ENCODE peak calls at places on chromosomes 12 and 14, in five cellular contexts. Y is transverse colon, J is sigmoid colon, N is stomach, Q is body of pancreas. C is an unnamed sample. For H3K4me1, the result is how much of the 10 kb centered on the place peaks cover.

GRCh38 chr12:29023436-29024076 is 125.5 kb upstream of the FAR2 start:
- DNase-seq in Y (no peak), J (no peak), N (no peak), Q (no peak), C (no peak)

GRCh38 chr12:75977952-75978671 is 53.5 kb downstream of the PHLDA1 start:
- DNase-seq in Y (peak), J (peak), N (peak), Q (peak), C (peak)

GRCh38 chr12:54404061-54405004 is 14.7 kb downstream of the ITGA5 start:
- DNase-seq in Y (peak), J (peak), N (peak), Q (peak), C (peak)

GRCh38 chr14:94699831-94700230 is 70.1 kb downstream of the GSC start:
- DNase-seq in Y (no peak), J (no peak), N (no peak), Q (no peak), C (no peak)

GRCh38 chr14:103072595-103073366 is 11.2 kb upstream of the LBHD2 start:
- DNase-seq in Y (no peak), J (peak), N (no peak), Q (peak), C (no peak)

GRCh38 chr14:68645371-68645770 is 147.5 kb downstream of the ZFP36L1 start:
- DNase-seq in Y (no peak), J (no peak), N (no peak), Q (no peak), C (no peak)

GRCh38 chr14:22400590-22401259 is 188.3 kb downstream of the DAD1 start:
- DNase-seq in Y (no peak), J (no peak), N (no peak), Q (no peak), C (no peak)

GRCh38 chr14:53536446-53536845 is 383.3 kb upstream of the DDHD1 start:
- DNase-seq in Y (no peak), J (no peak), N (no peak), Q (no peak), C (no peak)

GRCh38 chr12:69475237-69475984 is 5.2 kb downstream of the FRS2 start:
- DNase-seq in Y (no peak), J (no peak), N (no peak), Q (no peak), C (no peak)

GRCh38 chr14:89507926-89508460 is 91.0 kb upstream of the FOXN3 start:
- DNase-seq in Y (no peak), J (no peak), N (no peak), Q (no peak), C (no peak)

GRCh38 chr14:104895786-104896642 is 28.7 kb upstream of the PLD4 start:
- DNase-seq in Y (peak), J (peak), N (peak), Q (peak), C (no peak)

GRCh38 chr12:105601158-105601557 is 270.7 kb downstream of the C12orf75 start:
- DNase-seq in Y (no peak), J (no peak), N (no peak), Q (no peak), C (no peak)

GRCh38 chr12:18250313-18250916 is 10.9 kb upstream of the PIK3C2G start:
- DNase-seq in Y (no peak), J (no peak), N (no peak), Q (no peak), C (no peak)

GRCh38 chr12:56346663-56347062 is 8.0 kb downstream of the IL23A start:
- DNase-seq in Y (no peak), J (no peak), N (no peak), Q (no peak), C (no peak)

GRCh38 chr12:112901271-112901670 is 5.5 kb upstream of the OAS1 start:
- DNase-seq in Y (peak), J (no peak), N (peak), Q (no peak), C (no peak)

GRCh38 chr14:43399289-43399688 is 1107.8 kb downstream of the FSCB start:
- DNase-seq in Y (no peak), J (no peak), N (no peak), Q (no peak), C (no peak)

GRCh38 chr14:26761532-26761931 is 163.7 kb upstream of the NOVA1 start:
- DNase-seq in Y (no peak), J (no peak), N (peak), Q (peak), C (no peak)

GRCh38 chr12:127284021-127284420 is 982.9 kb upstream of the TMEM132C start:
- DNase-seq in Y (no peak), J (no peak), N (no peak), Q (no peak), C (no peak)

GRCh38 chr14:65071544-65071943 is 30.8 kb downstream of the MAX start:
- DNase-seq in Y (no peak), J (no peak), N (no peak), Q (no peak), C (peak)

GRCh38 chr12:138898-139534 is 72.4 kb downstream of the IQSEC3 start:
- DNase-seq in Y (no peak), J (no peak), N (no peak), Q (no peak), C (peak)

GRCh38 chr14:76938092-76938500 is 90.4 kb downstream of the IRF2BPL start:
- DNase-seq in Y (no peak), J (no peak), N (no peak), Q (no peak), C (no peak)

GRCh38 chr12:21527451-21528180 is 1.5 kb downstream of the SPX start:
- DNase-seq in Y (peak), J (peak), N (peak), Q (peak), C (peak)

GRCh38 chr14:60195179-60195810 is 30.1 kb upstream of the DHRS7 start:
- DNase-seq in Y (no peak), J (no peak), N (no peak), Q (no peak), C (no peak)

GRCh38 chr12:124028560-124028935 is 55.5 kb downstream of the ZNF664 start:
- DNase-seq in Y (no peak), J (no peak), N (no peak), Q (no peak), C (no peak)

DNA sequence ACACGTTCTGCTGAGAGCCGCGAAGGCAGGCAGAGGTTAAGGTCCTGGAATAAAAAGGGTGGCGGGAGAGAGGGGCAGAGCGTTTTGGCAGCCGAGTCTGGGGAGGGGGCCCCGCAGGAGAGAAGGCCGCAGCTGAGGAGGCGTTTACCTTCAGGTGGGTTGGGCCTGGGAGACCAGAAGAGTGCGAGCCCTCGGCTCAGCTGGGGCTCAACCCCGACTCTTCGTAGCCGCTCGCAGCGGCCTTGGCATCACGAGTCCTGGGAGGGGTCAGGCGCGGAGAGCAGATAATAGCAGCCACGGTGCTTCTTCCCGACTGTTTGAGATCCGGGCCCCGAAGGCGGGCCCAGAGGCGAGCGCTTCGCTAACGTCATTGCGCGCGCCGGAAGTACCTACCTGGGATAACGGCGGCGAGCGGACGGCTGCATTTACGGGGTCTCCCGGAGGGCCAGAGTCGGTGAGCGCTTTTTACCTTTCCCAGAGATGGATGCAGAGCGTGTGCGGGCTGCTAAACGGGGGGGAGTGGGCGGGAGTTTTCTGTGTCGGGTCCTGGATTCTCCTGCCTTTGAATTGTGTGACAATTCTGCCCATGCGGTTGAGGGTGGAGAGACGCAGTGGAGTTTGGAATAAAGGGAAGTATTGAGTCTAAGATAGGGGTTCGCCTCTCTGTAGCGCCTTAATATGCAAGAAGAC is at the start of the genes PPHLN1 and ZCRB1:
- DNase-seq in Y (peak), J (peak), N (peak), Q (peak), C (peak)
- TF ChIP-seq POLR2A in Y (peak), J (peak), N (no peak), Q (peak), C (peak)

DNA sequence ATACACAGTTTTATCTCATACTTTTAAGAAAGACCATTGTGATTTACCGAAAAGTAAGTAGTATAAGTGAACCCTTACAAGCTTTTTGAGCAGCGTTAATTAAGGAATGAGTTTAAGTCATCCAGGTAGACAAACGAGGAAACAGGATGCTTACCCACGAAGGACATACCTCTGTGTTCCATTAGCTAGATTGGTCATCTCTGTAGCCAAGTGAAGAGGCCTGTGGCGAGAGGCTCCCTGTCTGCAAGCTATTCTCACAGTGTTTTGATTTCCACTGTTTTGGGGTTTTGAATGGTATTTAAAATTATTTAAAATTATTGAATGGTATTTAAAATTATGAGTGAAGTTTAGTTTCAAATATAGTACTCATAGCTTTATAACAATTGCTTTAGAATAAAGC is 342.1 kb upstream of the RGS6 start:
- DNase-seq in Y (no peak), J (no peak), N (no peak), Q (no peak), C (no peak)
- H3K4me1 ChIP-seq in Y (under half), J (under half), N (under half), Q (under half), C (under half)

GRCh38 chr14:74348241-74348734 is at the start of gene VRTN:
- DNase-seq in Y (no peak), J (peak), N (no peak), Q (no peak), C (no peak)
- TF ChIP-seq POLR2A in Y (no peak), J (no peak), N (no peak), Q (no peak), C (no peak)

GRCh38 chr12:11628353-11628752 is 21.1 kb upstream of the ETV6 start:
- DNase-seq in Y (no peak), J (no peak), N (no peak), Q (no peak), C (no peak)

GRCh38 chr12:11621797-11622423 is 27.6 kb upstream of the ETV6 start:
- DNase-seq in Y (peak), J (no peak), N (no peak), Q (no peak), C (peak)

GRCh38 chr12:11622774-11623375 is 26.6 kb upstream of the ETV6 start:
- DNase-seq in Y (no peak), J (no peak), N (no peak), Q (no peak), C (no peak)

GRCh38 chr12:11624126-11624525 is 25.3 kb upstream of the ETV6 start:
- DNase-seq in Y (no peak), J (no peak), N (no peak), Q (no peak), C (no peak)

DNA sequence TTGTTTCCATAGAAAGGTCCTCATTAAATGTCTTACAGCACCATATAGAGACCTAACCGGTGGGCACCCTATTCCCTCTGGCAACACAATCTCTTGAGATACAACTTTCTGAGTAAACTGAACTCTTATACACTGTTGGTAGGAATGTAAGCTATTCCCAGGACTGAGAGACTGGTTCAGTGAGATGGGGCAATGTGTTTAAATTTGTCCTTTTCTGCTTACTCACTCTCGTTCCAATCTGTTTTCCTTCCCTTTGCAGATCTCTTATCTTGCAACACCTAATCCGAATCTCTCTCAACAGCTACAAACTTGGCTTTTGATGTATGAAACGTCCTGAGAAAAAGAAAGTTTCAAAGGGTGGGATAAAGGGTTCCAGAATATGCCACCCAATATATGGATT is 26.1 kb upstream of the ETV6 start:
- DNase-seq in Y (no peak), J (no peak), N (no peak), Q (no peak), C (no peak)
- H3K4me1 ChIP-seq in Y (under half), J (under half), N (under half), Q (under half), C (under half)

DNA sequence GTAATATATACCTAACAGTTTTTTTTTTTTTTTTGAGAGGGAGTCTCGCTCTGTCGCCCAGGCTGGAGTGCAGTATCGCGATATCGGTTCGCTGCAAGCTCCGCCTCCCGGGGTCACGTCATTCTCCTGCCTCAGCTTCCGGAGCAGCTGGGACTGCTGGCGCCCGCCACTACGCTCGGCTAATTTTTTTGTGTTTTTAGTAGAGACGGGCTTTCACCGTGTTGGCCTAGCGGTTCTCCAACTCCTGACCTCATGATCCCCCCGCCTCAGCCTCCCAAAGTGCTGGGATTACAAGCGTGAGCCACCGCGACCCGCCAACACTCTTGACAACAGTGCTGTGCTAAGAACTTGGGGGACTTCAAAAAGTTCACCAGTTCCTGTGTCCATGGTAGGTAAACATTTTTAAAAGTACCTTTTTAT is 63.5 kb downstream of the FOXG1 start:
- DNase-seq in Y (no peak), J (no peak), N (no peak), Q (no peak), C (no peak)
- TF ChIP-seq POLR2A in Y (no peak), J (no peak), N (no peak), Q (no peak), C (no peak)

GRCh38 chr12:122861586-122861970 is 26.3 kb downstream of the HIP1R start:
- DNase-seq in Y (no peak), J (no peak), N (no peak), Q (no peak), C (peak)
- H3K4me1 ChIP-seq in Y (under half), J (under half), N (half or more), Q (half or more), C (under half)

DNA sequence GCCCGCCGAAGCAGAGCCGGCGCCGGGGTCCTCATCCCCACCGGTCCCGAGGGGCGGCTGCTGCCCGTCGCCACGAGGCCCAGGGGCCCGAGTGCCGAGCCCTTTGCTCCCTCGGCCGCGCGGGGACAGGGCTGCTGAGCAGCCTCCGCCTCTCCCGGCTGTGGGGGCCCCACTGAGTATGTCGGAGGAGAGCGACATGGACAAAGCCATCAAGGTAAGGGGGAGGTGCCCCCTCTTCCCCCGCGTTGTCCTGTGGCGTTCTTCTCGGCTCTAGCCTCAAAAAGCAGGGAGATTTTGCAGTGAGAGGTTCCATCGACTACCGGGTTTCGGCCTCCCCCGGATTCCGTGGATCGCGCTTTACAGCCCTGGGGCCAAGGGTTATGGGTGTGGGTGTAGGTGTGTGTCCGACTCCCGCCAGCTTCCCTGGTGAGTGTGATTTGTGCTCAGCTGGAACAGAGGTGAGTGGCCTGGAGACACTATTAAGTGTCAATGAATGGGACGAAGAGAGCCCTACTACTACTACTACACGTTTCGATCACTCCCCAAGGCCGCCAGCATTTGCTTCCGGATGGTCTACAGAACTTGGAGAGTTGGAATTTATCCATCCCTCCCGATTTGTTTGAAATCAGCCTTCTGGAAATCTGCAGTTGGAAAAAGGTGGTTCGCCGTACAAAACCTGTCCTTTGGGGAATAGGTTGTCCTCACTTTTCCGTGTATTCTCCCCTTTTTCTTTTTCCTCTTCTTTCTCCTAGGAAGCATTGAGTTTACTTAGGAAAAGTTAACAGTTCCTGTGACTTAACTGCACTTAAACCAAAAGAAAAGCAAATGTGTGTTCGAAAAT is 748 bp downstream of the MAPKAPK5 start:
- DNase-seq in Y (peak), J (no peak), N (no peak), Q (peak), C (no peak)
- TF ChIP-seq POLR2A in Y (peak), J (no peak), N (no peak), Q (no peak), C (no peak)